ENCODE peak calls at places on chromosomes 13 and 19, in seven cellular contexts. M is activated naive CD8-positive, alpha-beta T cell treated with anti-CD3 and anti-CD28 coated beads, Interleukin-2, amount 50 U/mL, for 24 hours; P is fibroblast of lung; H is left lobe of liver; W is T-helper 1 cell; L is glutamatergic neuron; X is hepatic stellate cell. Z is an unnamed sample.

GRCh38 chr19:57437931-57438330 is 2.8 kb downstream of the ZNF749 start:
- DNase-seq in P (no peak), M (no peak), H (no peak), W (no peak), L (no peak), X (no peak), Z (no peak)

GRCh38 chr13:57865600-57866294 is 234.2 kb downstream of the PCDH17 start:
- DNase-seq in W (no peak), P (no peak), H (no peak), X (no peak), L (no peak), M (no peak), Z (no peak)

GRCh38 chr13:29868581-29868980 is 18.2 kb upstream of the UBL3 start:
- DNase-seq in H (no peak), M (no peak), X (no peak), L (no peak), P (no peak), W (no peak), Z (no peak)

GRCh38 chr19:752652-753517 is 2.0 kb downstream of the MISP start:
- DNase-seq in M (no peak), P (peak), L (peak), H (no peak), W (no peak), X (peak), Z (no peak)

GRCh38 chr13:48571121-48571901 is 38.4 kb upstream of the RCBTB2 start:
- DNase-seq in H (no peak), X (peak), M (no peak), L (no peak), W (no peak), P (peak), Z (no peak)

GRCh38 chr13:98142427-98143156 is at the start of gene FARP1:
- DNase-seq in L (peak), X (peak), M (peak), P (peak), W (no peak), H (peak), Z (peak)

GRCh38 chr13:39406688-39407087 is 196.3 kb downstream of the LHFPL6 start:
- DNase-seq in L (no peak), X (no peak), H (no peak), P (no peak), W (no peak), M (no peak), Z (no peak)

GRCh38 chr13:27834095-27834494 is 41.8 kb downstream of the GSX1 start:
- DNase-seq in L (no peak), W (no peak), X (no peak), M (no peak), P (no peak), H (no peak), Z (no peak)

GRCh38 chr19:36136975-36137686 is 2.7 kb upstream of the CAPNS1 start:
- DNase-seq in M (no peak), L (no peak), P (peak), W (no peak), X (peak), H (peak), Z (no peak)

GRCh38 chr13:76812206-76812882 is 73.9 kb downstream of the KCTD12 start:
- DNase-seq in X (no peak), M (no peak), P (no peak), L (peak), H (no peak), W (no peak), Z (no peak)

GRCh38 chr19:15123900-15124299 is 16.7 kb downstream of the SYDE1 start:
- DNase-seq in M (no peak), P (no peak), X (no peak), W (no peak), H (peak), L (peak), Z (no peak)

GRCh38 chr19:3375221-3376088 is 9.1 kb downstream of the NFIC start:
- DNase-seq in M (no peak), P (peak), W (no peak), X (peak), L (no peak), H (peak), Z (no peak)

GRCh38 chr13:112059457-112060317 is 7.3 kb upstream of the SOX1 start:
- DNase-seq in X (no peak), W (no peak), P (no peak), H (no peak), M (no peak), L (no peak), Z (no peak)